ENCODE peak calls at places on chromosomes 5 and 9, in five cellular contexts. D, R, P, O and Q are unnamed samples.

GRCh38 chr5:6681682-6682081 is 31.6 kb upstream of the TENT4A start:
- DNase-seq in D (no peak), P (no peak), R (no peak), O (no peak), Q (no peak)

GRCh38 chr5:79878721-79879336 is 112.2 kb downstream of the MTX3 start:
- DNase-seq in R (no peak), P (peak; percentile 55), O (no peak), D (peak; percentile 3), Q (no peak)

GRCh38 chr5:87340716-87341115 is 72.0 kb downstream of the CCNH start:
- DNase-seq in O (no peak), P (no peak), R (no peak), D (no peak), Q (no peak)

GRCh38 chr9:27880135-27880534 is 306.9 kb upstream of the C9orf72 start:
- DNase-seq in R (no peak), O (no peak), D (no peak), P (no peak), Q (no peak)

GRCh38 chr5:41794478-41794877 is 75.7 kb downstream of the OXCT1 start:
- DNase-seq in R (peak; percentile 96), D (peak; percentile 77), O (no peak), P (no peak), Q (peak; percentile 89)

GRCh38 chr9:4235951-4236804 is 63.7 kb downstream of the GLIS3 start:
- DNase-seq in P (no peak), R (peak; percentile 82), O (no peak), D (peak; percentile 73), Q (no peak)

GRCh38 chr9:132673355-132673754 is 3.1 kb downstream of the GTF3C4 start:
- DNase-seq in D (peak; percentile 60), P (peak; percentile 47), R (peak; percentile 64), O (no peak), Q (no peak)

GRCh38 chr5:90932052-90932699 is 373.6 kb downstream of the ADGRV1 start:
- DNase-seq in O (no peak), R (peak; percentile 65), D (peak; percentile 56), P (peak; percentile 22), Q (no peak)

GRCh38 chr5:53948598-53948997 is 361.8 kb downstream of the ARL15 start:
- DNase-seq in O (no peak), D (no peak), P (no peak), R (no peak), Q (no peak)

GRCh38 chr5:53942724-53943123 is 367.6 kb downstream of the ARL15 start:
- DNase-seq in O (no peak), P (no peak), R (peak; percentile 72), D (peak; percentile 51), Q (no peak)

GRCh38 chr5:53943938-53944337 is 366.4 kb downstream of the ARL15 start:
- DNase-seq in R (no peak), P (no peak), D (no peak), O (no peak), Q (no peak)

GRCh38 chr5:53944981-53945380 is 365.4 kb downstream of the ARL15 start:
- DNase-seq in R (peak; percentile 33), P (no peak), D (no peak), O (no peak), Q (no peak)

DNA sequence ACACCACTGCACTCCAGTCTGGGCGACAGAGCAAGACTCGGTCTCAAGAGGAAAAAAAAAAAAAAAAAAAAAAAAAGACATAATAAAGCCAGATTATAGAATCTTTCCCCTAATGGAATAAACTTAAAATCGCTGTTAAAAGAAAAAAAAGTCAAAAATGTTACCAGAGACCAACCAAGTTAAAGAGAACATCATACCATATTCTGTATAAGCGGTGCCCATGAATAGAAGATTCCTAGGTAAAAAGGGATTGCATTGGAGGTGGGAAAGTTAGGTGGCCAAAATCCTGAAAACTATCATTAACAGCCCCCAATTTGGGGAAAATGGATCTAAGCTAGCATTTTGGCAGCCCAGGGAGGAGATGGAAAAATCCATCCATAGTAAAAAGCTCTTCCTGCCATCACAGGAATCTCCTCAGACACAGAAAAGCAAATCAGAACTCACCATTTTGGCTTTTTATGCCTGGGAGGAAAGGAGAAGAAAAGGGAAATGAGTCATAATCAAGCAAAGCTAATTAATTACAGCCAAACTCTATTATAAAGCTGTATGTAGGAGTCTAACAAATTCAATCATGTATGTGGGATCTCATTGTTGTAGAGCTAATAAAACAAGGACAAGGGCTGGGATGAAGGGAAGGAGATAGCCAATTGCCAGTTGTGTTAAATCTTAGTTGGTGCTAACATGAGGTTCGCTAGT is 363.8 kb downstream of the ARL15 start:
- DNase-seq in O (no peak), D (no peak), R (no peak), P (no peak), Q (no peak)
- H3K4me3 ChIP-seq in O (no peak overlapping the region), D (no peak overlapping the region), R (no peak overlapping the region), P (no peak overlapping the region), Q (no peak overlapping the region)

GRCh38 chr9:113152699-113153098 is 1.9 kb downstream of the SLC31A2 start:
- DNase-seq in O (no peak), R (peak; percentile 97), D (peak; percentile 95), P (no peak), Q (no peak)

GRCh38 chr9:113148377-113148715 is 2.5 kb upstream of the SLC31A2 start:
- DNase-seq in D (no peak), P (no peak), O (no peak), R (no peak), Q (no peak)

GRCh38 chr9:113151696-113152630 is 1.2 kb downstream of the SLC31A2 start:
- DNase-seq in R (no peak), O (no peak), D (peak; percentile 25), P (no peak), Q (no peak)

GRCh38 chr9:113148996-113149960 is 1.5 kb upstream of the SLC31A2 start:
- DNase-seq in P (no peak), R (no peak), D (no peak), O (no peak), Q (no peak)

DNA sequence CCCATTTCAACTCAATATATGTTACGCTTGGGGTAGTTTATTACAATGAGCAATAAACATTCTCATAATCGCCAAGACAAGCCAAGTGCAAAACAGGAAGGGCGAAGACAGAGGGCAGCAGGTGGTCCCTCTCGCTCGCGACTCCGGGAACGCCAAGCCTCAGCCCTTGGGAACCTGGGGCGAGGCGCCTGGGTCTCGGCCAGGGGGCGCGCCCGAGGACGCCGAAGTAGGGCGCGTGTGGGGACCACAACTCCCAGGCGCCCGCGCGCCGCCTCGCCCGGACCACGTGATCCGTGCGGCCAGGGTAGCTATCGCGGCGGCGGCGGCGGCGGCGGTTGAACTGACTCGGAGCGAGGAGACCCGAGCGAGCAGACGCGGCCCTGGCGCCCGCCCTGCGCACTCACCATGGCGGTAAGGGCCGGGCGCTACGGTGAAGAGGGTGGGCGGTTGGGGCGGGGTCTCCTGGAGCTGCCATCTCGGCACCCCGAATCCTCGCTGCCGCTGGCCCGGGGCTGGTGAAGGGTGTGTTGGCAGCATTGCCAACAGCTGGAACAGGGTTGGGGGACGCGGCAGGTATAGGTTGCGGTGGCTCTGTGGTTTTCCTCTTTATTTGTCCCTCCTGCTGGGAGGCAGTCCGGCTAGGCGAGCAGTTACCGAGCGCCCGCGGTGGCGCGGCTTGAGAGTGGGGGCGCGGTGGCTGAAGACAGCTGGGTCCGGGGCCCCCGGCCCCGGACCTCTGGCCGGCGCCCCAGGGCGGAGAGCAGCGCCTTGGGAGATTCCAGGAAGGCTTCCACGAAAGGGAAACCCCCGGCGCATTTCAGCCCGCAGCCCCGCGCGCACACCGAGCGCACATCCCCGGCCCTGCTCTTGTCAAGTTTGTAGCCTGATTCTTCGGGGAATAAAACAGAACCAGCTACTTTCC is at the start of gene SLC31A2:
- DNase-seq in O (peak; percentile 93), P (peak; percentile 90), R (peak; percentile 60), D (peak; percentile 84), Q (no peak)
- TF ChIP-seq CTCF in O (peak; percentile 72), P (peak; percentile 74), R (peak; percentile 49), D (peak; percentile 51), Q (peak; percentile 39)

GRCh38 chr9:72946821-72947220 is 6.0 kb downstream of the ALDH1A1 start:
- DNase-seq in D (no peak), O (no peak), R (no peak), P (no peak), Q (no peak)

GRCh38 chr9:72945391-72945790 is 7.5 kb downstream of the ALDH1A1 start:
- DNase-seq in P (no peak), D (no peak), R (no peak), O (no peak), Q (no peak)

GRCh38 chr9:72946318-72946717 is 6.5 kb downstream of the ALDH1A1 start:
- DNase-seq in R (no peak), O (no peak), P (no peak), D (no peak), Q (no peak)

GRCh38 chr9:72942451-72942850 is 10.4 kb downstream of the ALDH1A1 start:
- DNase-seq in R (no peak), O (no peak), D (no peak), P (no peak), Q (no peak)

DNA sequence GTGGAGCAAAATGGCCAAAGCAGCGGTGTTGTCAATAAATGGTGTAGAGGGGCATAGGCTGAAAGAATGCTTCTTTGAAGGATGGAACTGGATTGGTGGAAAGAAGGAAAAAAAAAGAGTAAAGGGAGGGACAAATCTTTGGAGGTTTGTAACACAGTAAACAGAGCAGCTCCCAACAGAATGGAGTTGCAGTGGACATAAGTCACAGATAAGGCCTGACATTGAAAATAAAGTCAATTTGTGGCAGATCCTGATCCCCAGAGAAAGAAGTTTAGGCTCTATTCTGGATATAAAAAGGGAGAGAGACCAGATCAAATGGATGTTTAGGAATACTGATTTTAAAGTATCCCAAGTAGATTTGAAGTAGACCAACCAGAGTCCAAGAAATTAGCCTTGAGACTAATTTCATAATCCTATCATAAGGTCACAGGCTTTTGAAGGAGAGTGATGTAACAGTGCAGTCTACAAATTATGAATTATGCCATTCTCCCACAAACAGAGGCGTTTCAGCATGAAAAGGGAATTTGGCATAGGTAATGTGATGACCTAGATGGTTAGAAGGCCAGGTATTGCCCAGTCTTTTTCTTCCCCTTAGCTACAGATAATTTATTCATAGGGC is 8.9 kb downstream of the ALDH1A1 start:
- DNase-seq in D (no peak), P (no peak), O (no peak), R (no peak), Q (no peak)
- H3K4me3 ChIP-seq in D (no peak overlapping the region), P (no peak overlapping the region), O (no peak overlapping the region), R (no peak overlapping the region), Q (no peak overlapping the region)

GRCh38 chr5:318931-319601 is 2.4 kb upstream of the AHRR start:
- DNase-seq in O (no peak), P (no peak), R (no peak), D (no peak), Q (no peak)

GRCh38 chr5:321233-321725 is at the start of gene AHRR:
- DNase-seq in O (no peak), P (no peak), D (peak; percentile 59), R (no peak), Q (no peak)

GRCh38 chr5:322281-322941 is 897 bp downstream of the AHRR start:
- DNase-seq in P (no peak), R (no peak), O (no peak), D (no peak), Q (no peak)

GRCh38 chr5:321726-322251 is 275 bp downstream of the AHRR start:
- DNase-seq in R (no peak), D (no peak), P (no peak), O (no peak), Q (no peak)

DNA sequence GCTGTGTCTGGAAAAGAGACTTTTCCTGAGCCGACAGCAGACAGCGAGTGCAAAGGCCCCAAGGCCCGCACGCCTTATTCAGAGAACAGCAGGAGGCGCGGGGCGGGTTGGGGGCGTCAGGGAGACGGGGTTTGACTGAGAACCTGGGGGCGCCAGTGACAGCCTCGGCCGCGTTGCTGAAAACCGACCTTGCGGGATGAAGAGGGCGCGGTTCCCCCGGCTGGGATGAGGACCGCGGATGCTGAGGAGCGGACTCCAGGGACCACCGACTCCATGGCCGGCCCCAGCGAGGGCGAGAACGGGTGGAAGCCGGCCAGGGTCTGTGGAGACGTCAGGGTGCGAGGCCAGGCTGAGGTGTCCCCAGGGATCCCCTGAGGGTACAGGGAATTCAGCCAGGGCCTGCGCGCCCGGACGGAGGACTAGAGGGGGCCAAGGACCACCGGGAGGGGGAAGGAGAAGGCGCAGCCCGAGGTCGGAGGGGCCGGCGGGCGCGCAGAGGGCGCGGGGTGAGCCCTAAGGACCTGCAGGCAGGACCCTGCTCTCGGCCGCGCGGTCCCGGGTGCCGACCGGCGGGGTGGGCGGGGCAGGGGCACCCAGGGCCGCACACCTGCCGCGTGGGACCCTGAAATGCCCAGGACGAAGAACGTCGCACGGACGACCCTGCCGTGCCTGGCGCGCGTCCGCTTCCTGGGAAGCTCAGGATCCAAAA is 836 bp upstream of the AHRR start:
- DNase-seq in P (no peak), R (no peak), O (no peak), D (no peak), Q (no peak)
- TF ChIP-seq CTCF in P (no peak), R (no peak), O (no peak), D (no peak), Q (no peak)